ENCODE peak calls at places on chromosomes 2 and 18, in ten cellular contexts. L is GM12878, J is MM.1S, Y is fibroblast of lung, Z is psoas muscle, D is uterus, N is right lobe of liver, I is BJ, E is cardiac muscle cell, S is gastrocnemius medialis. A is an unnamed sample.

GRCh38 chr2:72494392-72494791 is 331.4 kb downstream of the EXOC6B start:
- DNase-seq in J (no peak), E (no peak), Z (no peak), L (no peak), N (no peak), D (no peak), S (no peak), Y (peak; percentile 4), I (no peak), A (no peak)

GRCh38 chr18:49757513-49758262 is 55.6 kb downstream of the ACAA2 start:
- DNase-seq in Z (no peak), S (no peak), I (no peak), D (no peak), L (no peak), J (no peak), N (peak; percentile 82), E (no peak), Y (no peak), A (no peak)

GRCh38 chr2:122433123-122433754 is 677.8 kb downstream of the TSN start:
- DNase-seq in Z (no peak), L (peak; percentile 13), J (no peak), Y (no peak), S (no peak), E (no peak), I (no peak), N (peak; percentile 53), D (no peak), A (no peak)

GRCh38 chr18:23912356-23912755 is 102.2 kb upstream of the TTC39C start:
- DNase-seq in N (no peak), I (no peak), Y (no peak), D (no peak), Z (no peak), L (no peak), E (no peak), S (no peak), J (no peak), A (no peak)

GRCh38 chr18:72542993-72543361 is 1.2 kb downstream of the CBLN2 start:
- DNase-seq in J (peak; percentile 48), E (peak; percentile 51), S (no peak), N (no peak), L (no peak), I (no peak), D (no peak), Z (no peak), Y (no peak), A (no peak)

GRCh38 chr18:3041857-3042256 is 28.9 kb upstream of the LPIN2 start:
- DNase-seq in E (no peak), N (no peak), D (no peak), I (no peak), L (no peak), Y (no peak), Z (no peak), J (no peak), S (no peak), A (no peak)

GRCh38 chr18:6589979-6590725 is 139.4 kb upstream of the ARHGAP28 start:
- DNase-seq in L (no peak), E (no peak), N (no peak), D (no peak), Z (no peak), S (no peak), Y (no peak), I (no peak), J (no peak), A (no peak)

GRCh38 chr2:175154670-175155082 is 13.3 kb downstream of the ATF2 start:
- DNase-seq in L (no peak), N (no peak), I (no peak), J (peak; percentile 58), Y (peak; percentile 64), D (no peak), E (no peak), Z (no peak), S (no peak), A (peak; percentile 51)

GRCh38 chr2:118291481-118291880 is 203.2 kb downstream of the INSIG2 start:
- DNase-seq in Y (no peak), N (no peak), D (no peak), S (no peak), J (no peak), I (no peak), Z (no peak), E (no peak), L (no peak), A (no peak)

GRCh38 chr2:171159326-171160118 is 1.2 kb downstream of the TLK1 start:
- DNase-seq in L (no peak), D (peak; percentile 43), N (peak; percentile 62), S (peak; percentile 25), I (peak; percentile 44), Z (no peak), Y (peak; percentile 83), E (peak; percentile 66), J (peak; percentile 50), A (peak; percentile 45)
- TF ChIP-seq CTCF in L (peak; percentile 69), D (peak; percentile 44), N (peak; percentile 51), S (no peak), I (peak; percentile 62), Z (peak; percentile 40), Y (peak; percentile 61), E (peak; percentile 69), J (peak; percentile 63), A (peak; percentile 56)

GRCh38 chr2:221572821-221573429 is 821 bp upstream of the EPHA4 start:
- DNase-seq in L (no peak), Y (peak; percentile 48), Z (no peak), J (peak; percentile 39), S (peak; percentile 21), D (peak; percentile 36), E (no peak), N (peak; percentile 63), I (no peak), A (no peak)
- H3K4me3 ChIP-seq in L (peak overlapping the region; percentile 82), Y (peak overlapping the region; percentile 71), Z (peak overlapping the region; percentile 93), J (peak overlapping the region; percentile 68), S (peak overlapping the region; percentile 95), D (peak overlapping the region; percentile 70), E (peak overlapping the region; percentile 58), N (peak overlapping the region; percentile 49), I (peak overlapping the region; percentile 75), A (peak overlapping the region; percentile 87)

GRCh38 chr2:96264656-96265348 is 995 bp downstream of the TMEM127 start:
- DNase-seq in Y (peak; percentile 38), J (peak; percentile 37), D (no peak), N (no peak), Z (no peak), I (no peak), E (peak; percentile 71), L (no peak), S (no peak), A (no peak)
- TF ChIP-seq CTCF in Y (peak; percentile 39), J (peak; percentile 52), D (no peak), N (no peak), Z (peak; percentile 32), I (peak; percentile 54), E (peak; percentile 50), L (peak; percentile 50), S (peak; percentile 35), A (peak; percentile 51)

DNA sequence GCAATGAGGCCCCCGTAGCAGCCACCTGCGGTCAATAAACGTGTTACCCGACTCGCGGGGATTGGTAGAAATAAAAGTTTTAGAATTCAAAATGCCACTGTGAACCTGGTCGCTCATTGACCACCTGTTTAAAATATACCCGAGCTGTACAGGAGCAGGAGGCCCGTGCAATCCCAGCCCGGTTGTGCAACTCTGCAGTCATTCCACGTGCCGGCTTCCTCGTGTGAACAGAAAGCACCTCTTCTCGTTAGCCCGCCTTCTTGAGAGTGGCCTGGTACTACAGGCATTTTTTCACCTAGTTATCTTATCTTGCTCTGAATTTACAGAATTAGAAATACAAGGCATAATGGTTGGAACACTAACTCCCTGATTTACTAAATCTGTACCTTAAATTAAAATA is 660.7 kb downstream of the GALR1 start:
- DNase-seq in D (no peak), I (no peak), Z (no peak), J (no peak), L (no peak), Y (no peak), S (no peak), E (no peak), N (no peak), A (no peak)
- H3K4me3 ChIP-seq in D (no peak overlapping the region), I (no peak overlapping the region), Z (no peak overlapping the region), J (no peak overlapping the region), L (no peak overlapping the region), Y (no peak overlapping the region), S (no peak overlapping the region), E (no peak overlapping the region), N (no peak overlapping the region), A (no peak overlapping the region)

GRCh38 chr2:30915485-30915884 is 108.2 kb upstream of the CAPN13 start:
- DNase-seq in Y (no peak), I (no peak), S (no peak), E (peak; percentile 64), D (no peak), J (no peak), Z (no peak), L (no peak), N (no peak), A (no peak)
- TF ChIP-seq CTCF in Y (no peak), I (peak; percentile 30), S (no peak), E (no peak), D (no peak), J (no peak), Z (no peak), L (peak; percentile 21), N (no peak), A (peak; percentile 29)

GRCh38 chr2:1741851-1742250 is 2.5 kb downstream of the PXDN start:
- DNase-seq in N (no peak), Y (no peak), J (no peak), D (no peak), Z (no peak), E (no peak), S (no peak), I (no peak), L (no peak), A (no peak)
- H3K4me3 ChIP-seq in N (no peak overlapping the region), Y (peak overlapping the region; percentile 65), J (no peak overlapping the region), D (no peak overlapping the region), Z (peak overlapping the region; percentile 69), E (no peak overlapping the region), S (no peak overlapping the region), I (peak overlapping the region; percentile 78), L (no peak overlapping the region), A (peak overlapping the region; percentile 75)

GRCh38 chr2:239763433-239764097 is 261.6 kb downstream of the NDUFA10 start:
- DNase-seq in N (peak; percentile 33), I (no peak), Z (no peak), D (no peak), L (no peak), J (no peak), S (no peak), Y (no peak), E (no peak), A (no peak)
- TF ChIP-seq CTCF in N (no peak), I (peak; percentile 14), Z (no peak), D (no peak), L (no peak), J (no peak), S (no peak), Y (no peak), E (no peak), A (no peak)

DNA sequence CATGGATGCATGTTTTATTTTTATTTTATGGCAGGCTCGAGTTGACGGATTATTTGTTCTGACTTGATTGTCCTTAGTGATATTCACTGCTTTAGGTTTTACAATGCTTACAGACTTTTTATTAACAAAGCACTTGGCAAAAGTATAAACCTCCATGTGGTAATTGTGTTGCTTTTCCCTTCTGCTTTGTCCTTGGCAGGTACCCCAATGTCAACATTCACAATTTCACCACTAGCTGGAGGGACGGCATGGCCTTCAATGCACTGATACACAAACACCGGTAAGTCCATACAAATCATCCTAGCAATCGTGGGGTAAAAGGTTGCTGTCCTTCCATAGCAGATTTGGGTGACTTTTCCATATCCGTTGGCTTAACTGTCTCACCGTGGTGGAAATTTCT is 106.1 kb upstream of the EML6 start:
- DNase-seq in Y (no peak), J (no peak), E (no peak), N (peak; percentile 77), I (no peak), L (no peak), S (no peak), Z (no peak), D (no peak), A (no peak)
- H3K4me3 ChIP-seq in Y (no peak overlapping the region), J (no peak overlapping the region), E (no peak overlapping the region), N (no peak overlapping the region), I (no peak overlapping the region), L (no peak overlapping the region), S (no peak overlapping the region), Z (no peak overlapping the region), D (no peak overlapping the region), A (no peak overlapping the region)